ENCODE peak calls at places on chromosomes 1 and 21, in five cellular contexts. N, P, K, H and G are unnamed samples.

GRCh38 chr1:220151454-220151853 is 57.5 kb downstream of the IARS2 start:
- DNase-seq in P (no peak), K (peak; percentile 69), H (peak; percentile 80), N (no peak), G (peak; percentile 16)

GRCh38 chr1:178916448-178917174 is 45.7 kb upstream of the ANGPTL1 start:
- DNase-seq in N (no peak), H (peak; percentile 29), K (peak; percentile 13), P (no peak), G (no peak)

GRCh38 chr1:43688109-43688387 is 19.3 kb upstream of the ST3GAL3 start:
- DNase-seq in P (no peak), N (no peak), K (no peak), H (no peak), G (no peak)

GRCh38 chr1:88655685-88656299 is 28.3 kb upstream of the PKN2 start:
- DNase-seq in P (no peak), N (no peak), H (peak; percentile 51), K (peak; percentile 64), G (peak; percentile 31)

GRCh38 chr1:225897595-225898514 is 8.9 kb upstream of the LEFTY1 start:
- DNase-seq in H (no peak), K (no peak), P (no peak), N (peak; percentile 57), G (no peak)

GRCh38 chr1:230230948-230231738 is 164.1 kb downstream of the GALNT2 start:
- DNase-seq in P (no peak), H (no peak), K (no peak), N (no peak), G (no peak)

GRCh38 chr1:21189906-21190500 is 13.3 kb upstream of the EIF4G3 start:
- DNase-seq in P (no peak), H (no peak), K (no peak), N (no peak), G (no peak)

GRCh38 chr21:36209626-36210171 is 53.1 kb downstream of the DOP1B start:
- DNase-seq in K (peak; percentile 67), H (peak; percentile 51), P (peak; percentile 42), N (peak; percentile 46), G (peak; percentile 52)

GRCh38 chr1:119330062-119330939 is 38.3 kb upstream of the HAO2 start:
- DNase-seq in K (no peak), P (peak; percentile 15), N (no peak), H (no peak), G (peak; percentile 44)

GRCh38 chr1:3588395-3588794 is 22.9 kb downstream of the MEGF6 start:
- DNase-seq in N (no peak), H (no peak), P (no peak), K (no peak), G (no peak)

GRCh38 chr1:3585940-3586568 is 25.3 kb downstream of the MEGF6 start:
- DNase-seq in N (no peak), P (no peak), K (no peak), H (no peak), G (no peak)

GRCh38 chr1:3587133-3587733 is 24.1 kb downstream of the MEGF6 start:
- DNase-seq in K (peak; percentile 43), H (no peak), N (no peak), P (peak; percentile 85), G (peak; percentile 19)

GRCh38 chr1:3581296-3581695 is 30.0 kb downstream of the MEGF6 start:
- DNase-seq in K (peak; percentile 30), H (peak; percentile 23), P (no peak), N (no peak), G (no peak)

GRCh38 chr1:3584915-3585314 is 26.4 kb downstream of the MEGF6 start:
- DNase-seq in H (no peak), K (no peak), P (no peak), N (no peak), G (no peak)
- H3K4me3 ChIP-seq in H (no peak overlapping the region), K (no peak overlapping the region), P (no peak overlapping the region), N (no peak overlapping the region), G (no peak overlapping the region)

DNA sequence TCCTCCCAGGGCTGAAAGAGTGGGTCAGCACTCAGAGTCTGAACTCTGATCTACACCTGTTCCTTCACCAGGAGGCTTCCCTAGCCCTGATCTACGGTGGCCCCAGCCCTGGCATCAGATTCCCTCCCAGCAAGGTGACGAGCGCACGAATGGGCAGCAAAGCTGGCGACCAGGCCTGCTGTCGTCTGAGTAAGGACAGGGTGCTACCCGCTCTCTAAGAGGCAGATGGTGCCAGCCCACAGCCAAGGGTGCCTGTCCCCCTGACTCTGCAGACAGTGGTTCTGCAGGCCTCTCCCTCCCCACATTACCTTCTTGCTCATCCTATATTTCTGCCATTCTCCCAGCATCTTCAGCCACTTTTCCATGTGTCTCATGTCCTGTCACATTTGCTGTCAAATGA is 10.3 kb upstream of the SMYD3 start:
- DNase-seq in K (no peak), H (no peak), N (no peak), P (no peak), G (no peak)
- TF ChIP-seq CTCF in K (no peak), H (no peak), N (no peak), P (no peak), G (no peak)

GRCh38 chr1:154436433-154436832 is 31.3 kb downstream of the IL6R start:
- DNase-seq in H (no peak), K (no peak), N (no peak), P (no peak), G (no peak)

GRCh38 chr1:154443274-154444013 is 38.3 kb downstream of the IL6R start:
- DNase-seq in H (no peak), N (no peak), P (no peak), K (no peak), G (no peak)

GRCh38 chr1:154442006-154442740 is 37.0 kb downstream of the IL6R start:
- DNase-seq in K (peak; percentile 81), H (peak; percentile 72), P (peak; percentile 55), N (peak; percentile 19), G (peak; percentile 35)

GRCh38 chr1:154441241-154441888 is 36.2 kb downstream of the IL6R start:
- DNase-seq in P (no peak), N (no peak), K (no peak), H (no peak), G (no peak)

GRCh38 chr1:154440031-154440430 is 34.9 kb downstream of the IL6R start:
- DNase-seq in K (no peak), N (no peak), P (no peak), H (no peak), G (no peak)
- H3K4me3 ChIP-seq in K (no peak overlapping the region), N (no peak overlapping the region), P (no peak overlapping the region), H (no peak overlapping the region), G (no peak overlapping the region)

DNA sequence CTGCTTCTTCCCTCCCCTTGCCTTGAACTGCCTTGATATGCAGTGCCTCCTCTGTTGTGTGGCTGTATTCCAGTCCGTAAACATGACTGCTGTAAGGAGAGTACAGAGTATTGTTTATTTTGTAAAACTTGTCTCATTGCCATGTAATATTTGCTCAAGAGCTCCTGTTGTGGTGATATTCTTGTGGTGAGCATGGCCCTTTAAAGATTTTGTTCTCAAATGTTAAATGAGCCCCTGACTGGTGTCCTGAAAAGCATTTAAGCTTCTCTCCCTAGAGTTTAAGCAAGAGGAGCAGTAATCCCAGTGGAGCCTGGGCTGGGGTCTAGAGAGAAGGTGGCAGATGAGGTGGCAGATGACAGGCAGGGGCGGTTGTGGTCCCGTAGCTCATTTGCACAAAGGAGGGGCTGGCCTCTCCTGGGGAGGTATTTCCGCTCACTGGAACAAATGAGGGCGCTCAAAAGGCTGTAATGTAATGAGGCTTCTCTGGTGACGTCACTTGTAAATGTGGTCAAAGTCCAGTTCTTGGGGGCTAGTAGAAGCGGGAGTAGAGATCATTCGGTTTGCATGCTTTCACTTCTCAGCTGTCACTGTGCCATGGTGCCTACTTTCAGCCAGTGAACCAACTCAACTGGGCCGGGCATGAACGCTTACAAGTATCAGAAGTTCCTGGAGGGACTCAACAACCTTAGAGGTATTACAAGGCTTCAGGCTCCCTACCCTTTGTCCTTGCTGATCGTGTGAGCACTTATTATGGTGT is 46.0 kb upstream of the MACF1 start:
- DNase-seq in N (no peak), K (peak; percentile 69), H (peak; percentile 62), P (no peak), G (no peak)
- TF ChIP-seq CTCF in N (no peak), K (peak; percentile 11), H (peak; percentile 20), P (no peak), G (no peak)

DNA sequence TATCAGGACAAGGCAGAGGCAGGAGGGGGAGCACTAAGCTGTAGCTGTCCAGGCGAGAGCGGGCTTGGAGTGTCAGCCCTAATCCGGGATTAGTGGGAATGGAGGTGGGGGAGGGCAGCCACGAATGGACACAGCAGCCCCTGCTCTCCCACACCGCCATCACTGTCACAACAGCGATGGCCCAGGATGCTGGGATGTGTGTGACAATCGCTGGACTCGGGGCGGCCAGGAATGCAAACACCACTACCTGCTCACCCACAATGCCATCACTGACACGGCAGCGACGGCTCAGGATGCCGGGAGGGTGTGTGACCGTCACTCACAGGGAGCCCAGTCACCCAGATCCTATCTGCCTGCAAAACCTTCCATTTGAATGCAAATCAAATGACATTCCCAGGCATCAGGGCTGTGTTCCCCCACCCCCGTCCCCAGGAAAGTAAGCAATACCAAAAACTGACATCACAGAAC is 2.8 kb downstream of the C2CD2 start:
- DNase-seq in H (no peak), K (no peak), N (no peak), P (no peak), G (no peak)
- H3K4me3 ChIP-seq in H (no peak overlapping the region), K (no peak overlapping the region), N (no peak overlapping the region), P (no peak overlapping the region), G (no peak overlapping the region)

DNA sequence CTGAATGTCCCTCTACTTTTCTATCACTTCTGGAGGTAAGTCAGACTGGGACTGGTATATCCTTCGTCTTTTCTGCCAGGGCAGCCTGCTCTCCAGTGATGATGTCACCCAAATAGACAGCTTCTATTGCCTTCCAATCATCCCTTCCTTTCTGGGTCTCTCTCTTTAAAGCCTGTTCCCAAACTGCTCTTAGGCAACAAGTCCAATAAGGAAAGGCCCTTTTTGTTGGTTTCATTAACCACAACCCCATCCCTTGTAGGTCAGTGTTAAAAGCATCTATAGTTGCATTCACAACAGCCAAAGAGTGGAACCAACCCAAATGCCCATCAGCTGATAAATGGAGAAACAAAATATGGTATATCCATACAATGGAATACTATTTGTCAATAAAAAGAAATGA is 114.4 kb downstream of the CNIH3 start:
- DNase-seq in N (no peak), P (no peak), K (no peak), H (no peak), G (no peak)
- TF ChIP-seq CTCF in N (no peak), P (no peak), K (no peak), H (no peak), G (no peak)